ENCODE peak calls at places on chromosome 10, in nine cellular contexts. B is dermis blood vessel endothelial cell; K is naive B cell; N is cardiac muscle cell; O is fibroblast of the aortic adventitia; W is ascending aorta; M is activated naive CD8-positive, alpha-beta T cell treated with anti-CD3 and anti-CD28 coated beads for 36 hours; H is AG08395; R is Right ventricle myocardium superior. I is an unnamed sample.

GRCh38 chr10:112231602-112232001 is 48.0 kb upstream of the GPAM start:
- DNase-seq in B (no peak), K (no peak), N (no peak), O (no peak), W (no peak), M (no peak), H (no peak), R (no peak), I (no peak)

GRCh38 chr10:66747451-66747850 is 178.4 kb upstream of the LRRTM3 start:
- DNase-seq in B (no peak), K (no peak), N (peak; percentile 77), O (peak; percentile 82), W (no peak), M (no peak), H (peak; percentile 37), R (no peak), I (no peak)

GRCh38 chr10:132628966-132629900 is 91.6 kb downstream of the INPP5A start:
- DNase-seq in B (no peak), K (no peak), N (no peak), O (no peak), W (peak; percentile 60), M (no peak), H (no peak), R (peak; percentile 38), I (no peak)

GRCh38 chr10:34489973-34490372 is 325.1 kb downstream of the PARD3 start:
- DNase-seq in B (no peak), K (no peak), N (peak; percentile 52), O (peak; percentile 61), W (no peak), M (no peak), H (peak; percentile 69), R (no peak), I (no peak)

GRCh38 chr10:93488956-93489528 is 6.9 kb upstream of the MYOF start:
- DNase-seq in B (peak; percentile 40), K (no peak), N (no peak), O (no peak), W (no peak), M (no peak), H (no peak), R (no peak), I (no peak)

GRCh38 chr10:70967591-70968588 is 79.5 kb upstream of the PCBD1 start:
- DNase-seq in B (no peak), K (no peak), N (peak; percentile 18), O (no peak), W (no peak), M (no peak), H (no peak), R (no peak), I (no peak)

GRCh38 chr10:101829561-101830315 is 11.5 kb upstream of the OGA start:
- DNase-seq in B (peak; percentile 48), K (peak; percentile 87), N (peak; percentile 51), O (no peak), W (no peak), M (peak; percentile 72), H (peak; percentile 50), R (peak; percentile 63), I (peak; percentile 71)

GRCh38 chr10:114499630-114500190 is 95.4 kb upstream of the AFAP1L2 start:
- DNase-seq in B (no peak), K (peak; percentile 65), N (no peak), O (no peak), W (no peak), M (peak; percentile 77), H (no peak), R (no peak), I (peak; percentile 84)

I was measured in stimulated activated naive CD8-positive, alpha-beta T cell treated with anti-CD3 and anti-CD28 coated beads, Interleukin-15, Interleukin-2, amounts not matched to agents 100 U/mL and 50 U/mL, for 24 hours.